ENCODE peak calls at places on chromosomes 11 and 22, in nine cellular contexts. M is heart right ventricle, D is stomach, A is Caco-2, J is upper lobe of right lung, T is right lobe of liver, P is heart left ventricle, E is mucosa of descending colon, Q is psoas muscle. Z is an unnamed sample. For H3K4me1, the result is how much of the 10 kb centered on the place peaks cover.

GRCh38 chr11:105368711-105369110 is 229.1 kb upstream of the CARD18 start:
- DNase-seq in M (no peak), D (no peak), A (peak), J (no peak), T (no peak), P (no peak), E (no peak), Q (no peak), Z (no peak)

GRCh38 chr11:123742778-123743177 is 1.3 kb upstream of the ZNF202 start:
- DNase-seq in M (no peak), D (no peak), A (no peak), J (no peak), T (no peak), P (no peak), E (no peak), Q (no peak), Z (no peak)

GRCh38 chr11:108766596-108767173 is 101.8 kb downstream of the DDX10 start:
- DNase-seq in M (no peak), D (no peak), A (no peak), J (no peak), T (no peak), P (no peak), E (no peak), Q (no peak), Z (no peak)

GRCh38 chr22:23556026-23556620 is 24.0 kb downstream of the IGLL1 start:
- DNase-seq in M (no peak), D (no peak), A (no peak), J (peak), T (no peak), P (no peak), E (no peak), Q (no peak), Z (no peak)

GRCh38 chr11:93000511-93001476 is 31.3 kb downstream of the MTNR1B start:
- DNase-seq in M (no peak), D (no peak), A (no peak), J (no peak), T (no peak), P (no peak), E (no peak), Q (no peak), Z (peak)

GRCh38 chr22:31926969-31927368 is 17.4 kb upstream of the YWHAH start:
- DNase-seq in M (no peak), D (no peak), A (no peak), J (no peak), T (no peak), P (no peak), E (no peak), Q (no peak), Z (peak)

GRCh38 chr11:10828407-10828806 is 19.7 kb upstream of the EIF4G2 start:
- DNase-seq in M (no peak), D (no peak), A (no peak), J (no peak), T (no peak), P (no peak), E (no peak), Q (no peak), Z (no peak)

GRCh38 chr11:1812274-1812673 is 22.5 kb upstream of the SYT8 start:
- DNase-seq in M (no peak), D (no peak), A (no peak), J (no peak), T (no peak), P (no peak), E (no peak), Q (no peak), Z (no peak)

GRCh38 chr11:31711137-31711536 is 100.0 kb downstream of the PAX6 start:
- DNase-seq in M (no peak), D (no peak), A (no peak), J (no peak), T (no peak), P (no peak), E (no peak), Q (no peak), Z (no peak)

GRCh38 chr22:29674121-29674520 is 45.7 kb upstream of the CABP7 start:
- DNase-seq in M (no peak), D (no peak), A (no peak), J (no peak), T (no peak), P (no peak), E (no peak), Q (no peak), Z (no peak)

GRCh38 chr22:24994070-24994763 is 41.7 kb downstream of the KIAA1671 start:
- DNase-seq in M (no peak), D (peak), A (no peak), J (no peak), T (peak), P (no peak), E (peak), Q (no peak), Z (no peak)

GRCh38 chr11:65777821-65778361 is 2.9 kb downstream of the AP5B1 start:
- DNase-seq in M (no peak), D (peak), A (no peak), J (peak), T (no peak), P (no peak), E (no peak), Q (no peak), Z (no peak)

GRCh38 chr11:127345819-127346459 is 345.4 kb upstream of the KIRREL3 start:
- DNase-seq in M (no peak), D (no peak), A (peak), J (no peak), T (no peak), P (peak), E (peak), Q (no peak), Z (peak)

GRCh38 chr11:78203184-78203583 is 14.5 kb downstream of the USP35 start:
- DNase-seq in M (no peak), D (no peak), A (no peak), J (no peak), T (no peak), P (no peak), E (no peak), Q (no peak), Z (no peak)

GRCh38 chr11:74682731-74683278 is 48.4 kb downstream of the CHRDL2 start:
- DNase-seq in M (no peak), D (no peak), A (no peak), J (peak), T (no peak), P (no peak), E (no peak), Q (no peak), Z (no peak)

GRCh38 chr11:33402066-33402465 is 144.9 kb downstream of the HIPK3 start:
- DNase-seq in M (no peak), D (no peak), A (no peak), J (no peak), T (no peak), P (no peak), E (no peak), Q (no peak), Z (no peak)

GRCh38 chr11:62266558-62266957 is 3.4 kb upstream of the SCGB2A2 start:
- DNase-seq in M (no peak), D (no peak), A (no peak), J (no peak), T (no peak), P (no peak), E (no peak), Q (no peak), Z (no peak)

GRCh38 chr22:44669725-44670027 is 32.3 kb upstream of the PRR5 start:
- DNase-seq in M (no peak), D (no peak), A (no peak), J (no peak), T (no peak), P (no peak), E (peak), Q (no peak), Z (no peak)

GRCh38 chr11:128552783-128553661 is 34.3 kb downstream of the ETS1 start:
- DNase-seq in M (no peak), D (no peak), A (no peak), J (no peak), T (no peak), P (no peak), E (no peak), Q (no peak), Z (no peak)

GRCh38 chr22:24059121-24059520 is 48.0 kb downstream of the CABIN1 start:
- DNase-seq in M (no peak), D (no peak), A (no peak), J (no peak), T (no peak), P (no peak), E (no peak), Q (no peak), Z (no peak)

GRCh38 chr22:47153854-47154542 is 391.5 kb downstream of the TBC1D22A start:
- DNase-seq in M (no peak), D (no peak), A (no peak), J (no peak), T (no peak), P (no peak), E (no peak), Q (no peak), Z (no peak)

GRCh38 chr11:12523180-12523924 is 146.0 kb downstream of the PARVA start:
- DNase-seq in M (no peak), D (no peak), A (no peak), J (no peak), T (no peak), P (no peak), E (no peak), Q (no peak), Z (peak)

GRCh38 chr22:49324527-49325491 is 502.9 kb downstream of the BRD1 start:
- DNase-seq in M (no peak), D (peak), A (no peak), J (peak), T (peak), P (no peak), E (no peak), Q (no peak), Z (no peak)

GRCh38 chr22:30227438-30228228 is 18.9 kb downstream of the LIF start:
- DNase-seq in M (no peak), D (no peak), A (no peak), J (no peak), T (no peak), P (no peak), E (no peak), Q (no peak), Z (no peak)

GRCh38 chr11:45110562-45110961 is 35.9 kb upstream of the PRDM11 start:
- DNase-seq in M (peak), D (peak), A (peak), J (no peak), T (no peak), P (peak), E (no peak), Q (no peak), Z (peak)

GRCh38 chr11:65013130-65013691 is 749 bp upstream of the ARL2 start:
- DNase-seq in M (peak), D (peak), A (peak), J (peak), T (peak), P (peak), E (peak), Q (peak), Z (peak)

GRCh38 chr11:125410091-125410490 is 86.0 kb downstream of the FEZ1 start:
- DNase-seq in M (no peak), D (no peak), A (no peak), J (peak), T (no peak), P (no peak), E (no peak), Q (no peak), Z (no peak)

GRCh38 chr11:1128333-1129142 is 29.2 kb upstream of the MUC5AC start:
- DNase-seq in M (no peak), D (peak), A (no peak), J (peak), T (no peak), P (no peak), E (no peak), Q (no peak), Z (no peak)

GRCh38 chr22:30270841-30271240 is 4.2 kb upstream of the OSM start:
- DNase-seq in M (peak), D (peak), A (no peak), J (peak), T (peak), P (peak), E (peak), Q (peak), Z (no peak)

GRCh38 chr22:17769013-17769715 is 5.1 kb downstream of the BID start:
- DNase-seq in M (no peak), D (no peak), A (no peak), J (peak), T (no peak), P (no peak), E (no peak), Q (no peak), Z (no peak)

GRCh38 chr11:16337421-16338213 is 18.7 kb downstream of the SOX6 start:
- DNase-seq in M (no peak), D (no peak), A (no peak), J (no peak), T (no peak), P (no peak), E (no peak), Q (no peak), Z (no peak)

GRCh38 chr11:46625406-46625805 is 8.1 kb downstream of the ATG13 start:
- DNase-seq in M (no peak), D (peak), A (peak), J (no peak), T (no peak), P (no peak), E (no peak), Q (no peak), Z (no peak)

GRCh38 chr11:34495724-34496377 is 17.7 kb downstream of the ELF5 start:
- DNase-seq in M (no peak), D (peak), A (no peak), J (peak), T (no peak), P (no peak), E (no peak), Q (no peak), Z (no peak)

GRCh38 chr11:79708319-79708928 is 267.6 kb upstream of the TENM4 start:
- DNase-seq in M (peak), D (no peak), A (peak), J (no peak), T (no peak), P (no peak), E (peak), Q (no peak), Z (peak)

GRCh38 chr11:94450061-94450460 is 43.6 kb downstream of the MRE11 start:
- DNase-seq in M (no peak), D (no peak), A (no peak), J (no peak), T (no peak), P (no peak), E (no peak), Q (no peak), Z (no peak)
- H3K4me3 ChIP-seq in M (no peak), D (no peak), A (no peak), J (no peak), T (no peak), P (no peak), E (no peak), Q (no peak), Z (no peak)

DNA sequence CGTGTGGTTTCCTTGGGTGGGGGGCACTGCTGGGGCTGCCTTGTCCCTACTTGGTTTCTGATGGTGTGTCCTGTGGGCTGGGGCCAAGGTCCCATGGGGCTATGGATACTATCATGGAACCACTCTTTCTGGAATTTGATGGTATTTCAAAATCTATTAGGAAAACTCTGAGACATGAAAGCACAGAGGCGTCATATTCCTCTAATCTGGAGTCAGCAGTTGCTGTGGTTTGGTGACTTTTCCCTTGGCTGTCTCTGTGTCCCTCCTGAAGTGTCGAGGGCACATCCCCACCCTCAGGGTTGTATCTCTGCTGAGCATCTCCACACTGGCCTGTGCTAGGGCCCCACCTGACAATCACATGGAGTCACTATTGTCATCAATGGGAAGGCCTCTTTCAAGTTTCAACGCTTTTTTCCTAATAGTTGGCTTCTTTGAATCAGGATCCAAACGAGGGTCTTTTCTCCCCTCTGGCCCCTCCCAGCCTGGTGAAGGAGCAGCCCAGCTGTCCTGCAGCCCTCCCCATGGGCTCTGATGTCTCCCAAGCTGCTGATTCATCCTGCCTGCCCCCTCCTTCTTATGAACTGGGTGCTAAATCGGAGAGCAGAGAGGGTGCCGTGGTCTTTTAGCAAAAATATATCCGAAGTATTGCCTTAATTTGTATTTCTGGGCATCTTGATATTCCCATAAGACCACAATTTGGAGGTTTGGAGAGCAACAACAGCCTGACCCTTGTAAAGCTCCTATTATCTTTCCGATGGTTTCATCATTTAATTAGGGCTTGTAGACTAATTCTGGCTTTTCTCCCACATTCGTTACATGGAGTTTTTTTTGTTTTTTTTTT is 38.5 kb downstream of the MED15 start:
- DNase-seq in M (no peak), D (no peak), A (no peak), J (no peak), T (no peak), P (no peak), E (no peak), Q (no peak), Z (no peak)
- H3K4me1 ChIP-seq in M (under half), D (under half), A (under half), J (under half), T (under half), P (under half), E (under half), Q (half or more), Z (under half)

GRCh38 chr11:68212421-68213134 is 518 bp downstream of the KMT5B start:
- DNase-seq in M (peak), D (peak), A (peak), J (peak), T (peak), P (peak), E (peak), Q (peak), Z (peak)
- TF ChIP-seq CTCF in M (peak), D (no peak), A (peak), J (no peak), T (peak), P (peak), E (no peak), Q (peak), Z (peak)

GRCh38 chr22:39627865-39628562 is 57.5 kb downstream of the CACNA1I start:
- DNase-seq in M (no peak), D (no peak), A (no peak), J (no peak), T (no peak), P (no peak), E (no peak), Q (no peak), Z (no peak)
- H3K4me3 ChIP-seq in M (no peak), D (no peak), A (no peak), J (no peak), T (no peak), P (no peak), E (no peak), Q (no peak), Z (no peak)

GRCh38 chr11:72687326-72687725 is 13.1 kb upstream of the PDE2A start:
- DNase-seq in M (no peak), D (no peak), A (no peak), J (no peak), T (no peak), P (no peak), E (no peak), Q (no peak), Z (no peak)
- H3K4me1 ChIP-seq in M (under half), D (under half), A (under half), J (under half), T (under half), P (under half), E (under half), Q (under half), Z (under half)

GRCh38 chr11:118640332-118641154 is 33.1 kb downstream of the PHLDB1 start:
- DNase-seq in M (no peak), D (no peak), A (peak), J (no peak), T (no peak), P (no peak), E (no peak), Q (no peak), Z (peak)
- TF ChIP-seq CTCF in M (no peak), D (no peak), A (peak), J (no peak), T (no peak), P (no peak), E (no peak), Q (peak), Z (peak)

GRCh38 chr11:9265211-9266131 is at the start of gene DENND5A:
- DNase-seq in M (peak), D (peak), A (peak), J (peak), T (peak), P (peak), E (peak), Q (peak), Z (peak)

GRCh38 chr11:9266132-9266736 is 1.1 kb upstream of the DENND5A start:
- DNase-seq in M (no peak), D (no peak), A (no peak), J (no peak), T (no peak), P (no peak), E (no peak), Q (no peak), Z (no peak)

GRCh38 chr11:9266926-9267325 is 1.8 kb upstream of the DENND5A start:
- DNase-seq in M (no peak), D (no peak), A (no peak), J (no peak), T (no peak), P (no peak), E (no peak), Q (no peak), Z (no peak)

GRCh38 chr11:9269492-9270030 is 4.4 kb upstream of the DENND5A start:
- DNase-seq in M (no peak), D (no peak), A (no peak), J (no peak), T (no peak), P (no peak), E (peak), Q (no peak), Z (no peak)

GRCh38 chr11:9267680-9268079 is 2.5 kb upstream of the DENND5A start:
- DNase-seq in M (no peak), D (no peak), A (no peak), J (no peak), T (no peak), P (no peak), E (no peak), Q (no peak), Z (no peak)
- H3K4me3 ChIP-seq in M (no peak), D (no peak), A (no peak), J (no peak), T (no peak), P (no peak), E (no peak), Q (no peak), Z (no peak)

GRCh38 chr22:42258126-42258525 is 12.3 kb downstream of the TCF20 start:
- DNase-seq in M (no peak), D (no peak), A (no peak), J (no peak), T (no peak), P (no peak), E (no peak), Q (no peak), Z (no peak)
- H3K4me1 ChIP-seq in M (under half), D (under half), A (under half), J (under half), T (under half), P (under half), E (under half), Q (under half), Z (under half)

Z was measured in BE2C.